ENCODE peak calls at places on chromosomes 13 and 19, in ten cellular contexts. B, O, E, H, Y, T, X, A, Q and D are unnamed samples.

GRCh38 chr19:32688315-32688714 is 3.3 kb upstream of the NUDT19 start:
- DNase-seq in B (no peak), O (no peak), E (no peak), H (no peak), Y (no peak), T (no peak), X (no peak), A (no peak), Q (no peak), D (no peak)

GRCh38 chr13:113001251-113002140 is 32.5 kb downstream of the MCF2L start:
- DNase-seq in B (no peak), O (peak; percentile 83), E (peak; percentile 95), H (no peak), Y (no peak), T (no peak), X (no peak), A (no peak), Q (peak; percentile 87), D (peak; percentile 87)

GRCh38 chr19:33100894-33101644 is 20.1 kb downstream of the GPATCH1 start:
- DNase-seq in B (no peak), O (peak; percentile 79), E (no peak), H (no peak), Y (no peak), T (no peak), X (no peak), A (no peak), Q (no peak), D (no peak)

GRCh38 chr19:55027472-55028337 is 10.4 kb downstream of the GP6 start:
- DNase-seq in B (no peak), O (no peak), E (no peak), H (no peak), Y (no peak), T (no peak), X (no peak), A (no peak), Q (no peak), D (no peak)

GRCh38 chr13:20461481-20461859 is 64.2 kb downstream of the CRYL1 start:
- DNase-seq in B (no peak), O (no peak), E (no peak), H (peak; percentile 22), Y (no peak), T (no peak), X (peak; percentile 4), A (peak; percentile 60), Q (no peak), D (no peak)

GRCh38 chr13:90717451-90717936 is 630.0 kb upstream of the MIR17HG start:
- DNase-seq in B (peak; percentile 77), O (peak; percentile 45), E (no peak), H (no peak), Y (no peak), T (no peak), X (peak; percentile 77), A (no peak), Q (no peak), D (no peak)

GRCh38 chr13:34257980-34258379 is 440.0 kb downstream of the RFC3 start:
- DNase-seq in B (no peak), O (no peak), E (no peak), H (no peak), Y (no peak), T (no peak), X (no peak), A (no peak), Q (no peak), D (no peak)

GRCh38 chr13:110758195-110758594 is 44.7 kb downstream of the ING1 start:
- DNase-seq in B (no peak), O (no peak), E (no peak), H (no peak), Y (no peak), T (no peak), X (peak; percentile 59), A (no peak), Q (no peak), D (no peak)

GRCh38 chr19:5436101-5436947 is 18.9 kb upstream of the ZNRF4 start:
- DNase-seq in B (peak; percentile 2), O (peak; percentile 68), E (no peak), H (no peak), Y (peak; percentile 93), T (no peak), X (peak; percentile 61), A (peak; percentile 12), Q (peak; percentile 79), D (peak; percentile 97)

GRCh38 chr13:30755678-30756077 is 20.3 kb downstream of the ALOX5AP start:
- DNase-seq in B (no peak), O (no peak), E (no peak), H (no peak), Y (no peak), T (no peak), X (no peak), A (no peak), Q (no peak), D (no peak)

GRCh38 chr19:45152504-45153338 is 8.1 kb downstream of the NKPD1 start:
- DNase-seq in B (no peak), O (peak; percentile 45), E (no peak), H (peak; percentile 12), Y (peak; percentile 75), T (peak; percentile 43), X (no peak), A (peak; percentile 51), Q (peak; percentile 50), D (peak; percentile 89)

GRCh38 chr19:1167687-1168561 is 6.1 kb downstream of the SBNO2 start:
- DNase-seq in B (no peak), O (no peak), E (no peak), H (no peak), Y (peak; percentile 19), T (no peak), X (no peak), A (no peak), Q (no peak), D (no peak)

GRCh38 chr19:41802770-41803169 is 6.4 kb downstream of the CEACAM3 start:
- DNase-seq in B (no peak), O (no peak), E (no peak), H (no peak), Y (no peak), T (no peak), X (no peak), A (no peak), Q (no peak), D (peak; percentile 3)

GRCh38 chr19:16379521-16380313 is 55.1 kb downstream of the KLF2 start:
- DNase-seq in B (no peak), O (no peak), E (no peak), H (no peak), Y (no peak), T (no peak), X (no peak), A (no peak), Q (no peak), D (no peak)

GRCh38 chr19:44539236-44539819 is 9.9 kb upstream of the CEACAM20 start:
- DNase-seq in B (no peak), O (no peak), E (no peak), H (no peak), Y (no peak), T (no peak), X (no peak), A (no peak), Q (no peak), D (no peak)